ENCODE peak calls at places on chromosomes 1 and 21, in five cellular contexts. C is CD4-positive, alpha-beta T cell; Y is tibial nerve; F is K562; U is heart right ventricle. N is an unnamed sample.

GRCh38 chr21:32993894-32994293 is 31.8 kb upstream of the OLIG2 start:
- DNase-seq in Y (no peak), U (no peak), C (no peak), F (no peak), N (no peak)

GRCh38 chr1:219413523-219413922 is 199.4 kb downstream of the ZC3H11B start:
- DNase-seq in C (no peak), F (no peak), U (no peak), Y (no peak), N (no peak)

GRCh38 chr1:223189903-223190724 is 47.1 kb upstream of the TLR5 start:
- DNase-seq in U (no peak), C (peak), Y (no peak), F (no peak), N (no peak)

GRCh38 chr1:246689409-246689997 is 34.7 kb upstream of the SCCPDH start:
- DNase-seq in C (peak), Y (no peak), U (peak), F (peak), N (peak)

GRCh38 chr1:55275151-55275748 is 60.1 kb upstream of the USP24 start:
- DNase-seq in F (peak), Y (no peak), C (no peak), U (no peak), N (peak)

GRCh38 chr1:65725064-65725463 is 67.6 kb upstream of the PDE4B start:
- DNase-seq in F (no peak), U (no peak), Y (no peak), C (no peak), N (no peak)

GRCh38 chr1:55823521-55824296 is 608.5 kb upstream of the USP24 start:
- DNase-seq in C (no peak), U (no peak), F (no peak), Y (no peak), N (no peak)

GRCh38 chr1:171865106-171865505 is 23.8 kb downstream of the DNM3 start:
- DNase-seq in C (no peak), U (no peak), F (no peak), Y (no peak), N (no peak)

GRCh38 chr1:176939993-176940392 is 224.5 kb downstream of the ASTN1 start:
- DNase-seq in Y (no peak), U (no peak), C (no peak), F (no peak), N (no peak)

GRCh38 chr1:223037845-223038244 is 105.2 kb downstream of the TLR5 start:
- DNase-seq in F (no peak), C (no peak), U (no peak), Y (no peak), N (no peak)

GRCh38 chr1:204171751-204172178 is 5.6 kb upstream of the REN start:
- DNase-seq in Y (no peak), F (no peak), U (no peak), C (no peak), N (no peak)

GRCh38 chr1:242243472-242243871 is 244.6 kb upstream of the MAP1LC3C start:
- DNase-seq in U (no peak), Y (no peak), F (no peak), C (no peak), N (no peak)

GRCh38 chr1:29279896-29280779 is 43.8 kb downstream of the PTPRU start:
- DNase-seq in F (no peak), C (no peak), U (no peak), Y (no peak), N (no peak)

GRCh38 chr1:204296431-204296988 is 63.2 kb downstream of the PLEKHA6 start:
- DNase-seq in Y (no peak), F (no peak), C (no peak), U (no peak), N (no peak)

GRCh38 chr1:912740-913301 is 10.9 kb upstream of the SAMD11 start:
- DNase-seq in C (no peak), U (no peak), F (no peak), Y (no peak), N (no peak)

GRCh38 chr1:914253-914890 is 9.4 kb upstream of the SAMD11 start:
- DNase-seq in Y (no peak), U (no peak), C (no peak), F (no peak), N (no peak)

GRCh38 chr1:911875-912739 is 11.6 kb upstream of the SAMD11 start:
- DNase-seq in Y (peak), U (no peak), C (no peak), F (no peak), N (no peak)

GRCh38 chr1:914891-915280 is 8.8 kb upstream of the SAMD11 start:
- DNase-seq in C (no peak), Y (no peak), U (no peak), F (no peak), N (no peak)

GRCh38 chr1:913491-914252 is 10.1 kb upstream of the SAMD11 start:
- DNase-seq in Y (no peak), C (no peak), U (no peak), F (no peak), N (no peak)
- H3K27ac ChIP-seq in Y (no peak), C (no peak), U (no peak), F (no peak), N (no peak)

GRCh38 chr1:234770924-234771540 is 161.1 kb upstream of the IRF2BP2 start:
- DNase-seq in Y (no peak), C (no peak), U (no peak), F (no peak), N (no peak)

GRCh38 chr1:234770031-234770795 is 160.2 kb upstream of the IRF2BP2 start:
- DNase-seq in F (no peak), C (no peak), Y (no peak), U (no peak), N (no peak)

GRCh38 chr1:234773936-234774677 is 164.1 kb upstream of the IRF2BP2 start:
- DNase-seq in F (no peak), Y (no peak), C (no peak), U (no peak), N (no peak)

GRCh38 chr1:234772345-234773147 is 162.6 kb upstream of the IRF2BP2 start:
- DNase-seq in C (peak), F (peak), U (peak), Y (no peak), N (no peak)

GRCh38 chr1:234771642-234772344 is 161.8 kb upstream of the IRF2BP2 start:
- DNase-seq in F (no peak), Y (no peak), U (no peak), C (no peak), N (no peak)
- H3K27ac ChIP-seq in F (peak), Y (peak), U (peak), C (peak), N (no peak)

DNA sequence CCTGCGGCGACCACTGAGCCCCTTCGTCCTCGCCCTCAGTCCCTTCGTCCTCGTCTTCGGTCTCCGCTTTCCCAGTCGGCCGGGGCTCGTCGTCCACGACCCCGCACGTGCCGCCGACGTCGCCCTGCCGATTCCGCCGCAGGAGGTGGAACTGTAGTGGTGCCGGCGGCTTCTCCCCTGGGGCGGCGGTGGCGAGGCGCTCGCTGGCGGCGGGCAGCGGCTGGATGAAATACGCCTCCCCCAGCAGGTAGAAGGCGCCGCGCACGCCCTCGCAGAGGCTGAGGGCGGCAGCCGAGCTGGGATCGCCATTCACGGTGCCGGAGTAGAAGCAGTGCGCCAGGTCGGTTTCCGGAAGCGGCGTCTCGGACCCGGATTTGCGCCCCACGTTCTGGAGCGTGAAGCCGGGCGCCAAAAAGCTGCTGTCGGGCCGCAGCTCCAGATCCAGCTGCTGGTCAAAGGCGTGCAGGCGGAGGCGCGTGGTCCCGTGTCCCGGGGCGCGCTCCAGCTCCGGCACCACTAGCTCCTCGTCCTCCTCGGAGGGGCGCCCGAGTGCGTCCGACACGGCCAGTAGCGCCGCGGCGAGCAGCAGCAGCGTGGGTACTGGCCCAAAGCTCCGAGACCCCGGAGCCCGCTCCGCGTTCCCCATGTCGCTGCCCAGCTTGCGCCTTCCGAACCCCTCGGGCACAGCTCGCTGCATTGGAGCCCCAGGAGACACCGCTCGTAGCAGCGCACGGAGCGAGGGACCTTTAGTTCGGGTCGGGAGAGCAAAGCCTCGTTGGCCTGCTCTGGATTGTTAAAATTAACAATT is 747 bp downstream of the ADAMTS1 start:
- DNase-seq in F (no peak), Y (peak), U (peak), C (no peak), N (peak)
- H3K27ac ChIP-seq in F (no peak), Y (peak), U (peak), C (no peak), N (peak)

DNA sequence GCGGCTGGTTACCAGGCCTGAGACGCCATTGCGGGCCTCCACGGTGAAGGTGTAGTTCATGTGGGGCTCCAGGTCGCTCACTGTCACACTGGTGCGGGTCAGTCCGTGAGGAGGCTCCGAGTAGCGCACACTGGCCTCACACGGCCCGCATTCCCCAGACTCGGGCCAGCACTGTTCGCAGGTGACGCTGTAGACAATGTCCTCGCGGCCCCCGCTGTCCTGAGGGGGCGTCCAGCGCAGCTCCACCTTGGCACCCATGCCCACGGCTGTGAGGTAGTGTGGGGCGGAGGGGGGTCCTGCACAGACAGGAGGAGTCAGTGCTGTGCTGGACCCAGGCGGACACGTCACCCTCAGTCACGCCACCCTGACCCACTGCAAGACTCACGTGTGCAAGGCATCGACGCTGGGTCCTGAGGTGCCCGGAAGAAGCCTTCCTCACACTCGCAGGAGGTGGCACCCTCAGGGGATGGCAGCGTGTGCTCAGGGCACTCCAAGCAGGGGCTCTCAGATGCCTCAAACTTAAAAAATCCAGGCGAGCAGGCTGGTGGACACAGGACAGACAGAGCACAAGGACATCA is 17.9 kb downstream of the EPHA2 start:
- DNase-seq in C (no peak), Y (no peak), F (no peak), U (no peak), N (no peak)
- H3K27ac ChIP-seq in C (no peak), Y (no peak), F (no peak), U (no peak), N (no peak)

GRCh38 chr1:156019946-156020292 is 832 bp downstream of the SSR2 start:
- DNase-seq in Y (no peak), U (no peak), C (no peak), F (no peak), N (no peak)
- H3K27ac ChIP-seq in Y (peak), U (peak), C (no peak), F (peak), N (peak)

GRCh38 chr1:21317690-21318043 is 27.4 kb upstream of the ECE1 start:
- DNase-seq in Y (no peak), U (no peak), C (no peak), F (no peak), N (no peak)
- H3K27ac ChIP-seq in Y (peak), U (peak), C (no peak), F (no peak), N (peak)

GRCh38 chr21:41710823-41711160 is 56.1 kb downstream of the RIPK4 start:
- DNase-seq in Y (no peak), F (no peak), C (no peak), U (no peak), N (no peak)
- H3K27ac ChIP-seq in Y (no peak), F (no peak), C (no peak), U (no peak), N (no peak)

N was measured in substantia nigra.